ENCODE peak calls at places on chromosomes 7 and 10, in six cellular contexts. One of them, this sample, is unnamed. For H3K36me3, the result is how much of the 10 kb centered on the place peaks cover.

GRCh38 chr10:51651063-51651462 is 48.3 kb downstream of the CSTF2T start:
- DNase-seq in fibroblast of lung: peak
- DNase-seq in IMR-90: peak
- DNase-seq in uterus: no peak
- DNase-seq in right lobe of liver: no peak
- DNase-seq in cardiac muscle cell: peak
- DNase-seq in this sample: no peak

GRCh38 chr10:43259248-43259980 is 7.5 kb downstream of the RASGEF1A start:
- DNase-seq in fibroblast of lung: no peak
- DNase-seq in IMR-90: no peak
- DNase-seq in uterus: no peak
- DNase-seq in right lobe of liver: no peak
- DNase-seq in cardiac muscle cell: no peak
- DNase-seq in this sample: no peak

GRCh38 chr7:28784166-28784870 is 173.8 kb downstream of the TRIL start:
- DNase-seq in fibroblast of lung: peak
- DNase-seq in IMR-90: peak
- DNase-seq in uterus: no peak
- DNase-seq in right lobe of liver: no peak
- DNase-seq in cardiac muscle cell: peak
- DNase-seq in this sample: no peak

GRCh38 chr7:134778941-134779740 is at the start of gene CALD1:
- DNase-seq in fibroblast of lung: peak
- DNase-seq in IMR-90: peak
- DNase-seq in uterus: peak
- DNase-seq in right lobe of liver: peak
- DNase-seq in cardiac muscle cell: peak
- DNase-seq in this sample: peak

GRCh38 chr10:124890225-124890624 is 51.7 kb upstream of the ZRANB1 start:
- DNase-seq in fibroblast of lung: no peak
- DNase-seq in IMR-90: peak
- DNase-seq in uterus: no peak
- DNase-seq in right lobe of liver: peak
- DNase-seq in cardiac muscle cell: no peak
- DNase-seq in this sample: no peak

GRCh38 chr10:133347636-133348517 is 704 bp downstream of the PRAP1 start:
- DNase-seq in fibroblast of lung: no peak
- DNase-seq in IMR-90: no peak
- DNase-seq in uterus: no peak
- DNase-seq in right lobe of liver: peak
- DNase-seq in cardiac muscle cell: no peak
- DNase-seq in this sample: peak

GRCh38 chr10:23081891-23082290 is 13.5 kb upstream of the MSRB2 start:
- DNase-seq in fibroblast of lung: peak
- DNase-seq in IMR-90: peak
- DNase-seq in uterus: no peak
- DNase-seq in right lobe of liver: no peak
- DNase-seq in cardiac muscle cell: peak
- DNase-seq in this sample: no peak

GRCh38 chr10:15744217-15744865 is 24.6 kb upstream of the ITGA8 start:
- DNase-seq in fibroblast of lung: peak
- DNase-seq in IMR-90: peak
- DNase-seq in uterus: no peak
- DNase-seq in right lobe of liver: peak
- DNase-seq in cardiac muscle cell: peak
- DNase-seq in this sample: peak

GRCh38 chr7:55065079-55065478 is 46.3 kb downstream of the EGFR start:
- DNase-seq in fibroblast of lung: peak
- DNase-seq in IMR-90: peak
- DNase-seq in uterus: peak
- DNase-seq in right lobe of liver: no peak
- DNase-seq in cardiac muscle cell: peak
- DNase-seq in this sample: peak

GRCh38 chr10:89793649-89794254 is 92.4 kb downstream of the KIF20B start:
- DNase-seq in fibroblast of lung: peak
- DNase-seq in IMR-90: peak
- DNase-seq in uterus: no peak
- DNase-seq in right lobe of liver: no peak
- DNase-seq in cardiac muscle cell: peak
- DNase-seq in this sample: no peak

GRCh38 chr10:61878411-61879051 is 23.0 kb upstream of the ARID5B start:
- DNase-seq in fibroblast of lung: no peak
- DNase-seq in IMR-90: no peak
- DNase-seq in uterus: no peak
- DNase-seq in right lobe of liver: no peak
- DNase-seq in cardiac muscle cell: no peak
- DNase-seq in this sample: no peak

GRCh38 chr10:121500591-121501341 is 97.5 kb downstream of the FGFR2 start:
- DNase-seq in fibroblast of lung: no peak
- DNase-seq in IMR-90: no peak
- DNase-seq in uterus: no peak
- DNase-seq in right lobe of liver: no peak
- DNase-seq in cardiac muscle cell: no peak
- DNase-seq in this sample: no peak

GRCh38 chr10:88172159-88172558 is 308.7 kb downstream of the PTEN start:
- DNase-seq in fibroblast of lung: no peak
- DNase-seq in IMR-90: no peak
- DNase-seq in uterus: no peak
- DNase-seq in right lobe of liver: no peak
- DNase-seq in cardiac muscle cell: no peak
- DNase-seq in this sample: no peak

GRCh38 chr7:2760098-2760889 is 72.3 kb downstream of the AMZ1 start:
- DNase-seq in fibroblast of lung: peak
- DNase-seq in IMR-90: peak
- DNase-seq in uterus: peak
- DNase-seq in right lobe of liver: no peak
- DNase-seq in cardiac muscle cell: peak
- DNase-seq in this sample: peak

GRCh38 chr10:118017071-118017740 is 29.5 kb downstream of the RAB11FIP2 start:
- DNase-seq in fibroblast of lung: no peak
- DNase-seq in IMR-90: no peak
- DNase-seq in uterus: no peak
- DNase-seq in right lobe of liver: no peak
- DNase-seq in cardiac muscle cell: no peak
- DNase-seq in this sample: no peak

GRCh38 chr7:12866237-12866636 is 178.8 kb downstream of the ARL4A start:
- DNase-seq in fibroblast of lung: no peak
- DNase-seq in IMR-90: no peak
- DNase-seq in uterus: no peak
- DNase-seq in right lobe of liver: no peak
- DNase-seq in cardiac muscle cell: no peak
- DNase-seq in this sample: no peak

GRCh38 chr7:94366163-94366562 is 28.5 kb upstream of the COL1A2 start:
- DNase-seq in fibroblast of lung: no peak
- DNase-seq in IMR-90: no peak
- DNase-seq in uterus: no peak
- DNase-seq in right lobe of liver: no peak
- DNase-seq in cardiac muscle cell: no peak
- DNase-seq in this sample: no peak
- H3K4me3 ChIP-seq in fibroblast of lung: no peak
- H3K4me3 ChIP-seq in IMR-90: no peak
- H3K4me3 ChIP-seq in uterus: no peak
- H3K4me3 ChIP-seq in right lobe of liver: no peak
- H3K4me3 ChIP-seq in cardiac muscle cell: no peak
- H3K4me3 ChIP-seq in this sample: no peak

GRCh38 chr10:11286261-11286989 is 268.8 kb downstream of the CELF2 start:
- DNase-seq in fibroblast of lung: no peak
- DNase-seq in IMR-90: no peak
- DNase-seq in uterus: no peak
- DNase-seq in right lobe of liver: no peak
- DNase-seq in cardiac muscle cell: no peak
- DNase-seq in this sample: no peak
- H3K36me3 ChIP-seq in fibroblast of lung: under half
- H3K36me3 ChIP-seq in IMR-90: under half
- H3K36me3 ChIP-seq in uterus: under half
- H3K36me3 ChIP-seq in right lobe of liver: under half
- H3K36me3 ChIP-seq in cardiac muscle cell: under half
- H3K36me3 ChIP-seq in this sample: under half

GRCh38 chr7:16315280-16315679 is 106.1 kb downstream of the CRPPA start:
- DNase-seq in fibroblast of lung: no peak
- DNase-seq in IMR-90: no peak
- DNase-seq in uterus: no peak
- DNase-seq in right lobe of liver: no peak
- DNase-seq in cardiac muscle cell: no peak
- DNase-seq in this sample: no peak

GRCh38 chr7:16320261-16320660 is 101.1 kb downstream of the CRPPA start:
- DNase-seq in fibroblast of lung: no peak
- DNase-seq in IMR-90: no peak
- DNase-seq in uterus: no peak
- DNase-seq in right lobe of liver: no peak
- DNase-seq in cardiac muscle cell: no peak
- DNase-seq in this sample: no peak

GRCh38 chr7:16318989-16319915 is 102.1 kb downstream of the CRPPA start:
- DNase-seq in fibroblast of lung: peak
- DNase-seq in IMR-90: peak
- DNase-seq in uterus: no peak
- DNase-seq in right lobe of liver: no peak
- DNase-seq in cardiac muscle cell: peak
- DNase-seq in this sample: peak

GRCh38 chr7:16318463-16318862 is 102.9 kb downstream of the CRPPA start:
- DNase-seq in fibroblast of lung: no peak
- DNase-seq in IMR-90: no peak
- DNase-seq in uterus: no peak
- DNase-seq in right lobe of liver: no peak
- DNase-seq in cardiac muscle cell: no peak
- DNase-seq in this sample: no peak

GRCh38 chr7:16317406-16317805 is 103.9 kb downstream of the CRPPA start:
- DNase-seq in fibroblast of lung: no peak
- DNase-seq in IMR-90: no peak
- DNase-seq in uterus: no peak
- DNase-seq in right lobe of liver: no peak
- DNase-seq in cardiac muscle cell: no peak
- DNase-seq in this sample: no peak
- H3K4me3 ChIP-seq in fibroblast of lung: no peak
- H3K4me3 ChIP-seq in IMR-90: no peak
- H3K4me3 ChIP-seq in uterus: no peak
- H3K4me3 ChIP-seq in right lobe of liver: no peak
- H3K4me3 ChIP-seq in cardiac muscle cell: no peak
- H3K4me3 ChIP-seq in this sample: no peak

GRCh38 chr7:30625283-30625682 is 30.6 kb downstream of the GARS1 start:
- DNase-seq in fibroblast of lung: no peak
- DNase-seq in IMR-90: no peak
- DNase-seq in uterus: no peak
- DNase-seq in right lobe of liver: no peak
- DNase-seq in cardiac muscle cell: peak
- DNase-seq in this sample: no peak
- H3K36me3 ChIP-seq in fibroblast of lung: under half
- H3K36me3 ChIP-seq in IMR-90: under half
- H3K36me3 ChIP-seq in uterus: under half
- H3K36me3 ChIP-seq in right lobe of liver: half or more
- H3K36me3 ChIP-seq in cardiac muscle cell: half or more
- H3K36me3 ChIP-seq in this sample: half or more

DNA sequence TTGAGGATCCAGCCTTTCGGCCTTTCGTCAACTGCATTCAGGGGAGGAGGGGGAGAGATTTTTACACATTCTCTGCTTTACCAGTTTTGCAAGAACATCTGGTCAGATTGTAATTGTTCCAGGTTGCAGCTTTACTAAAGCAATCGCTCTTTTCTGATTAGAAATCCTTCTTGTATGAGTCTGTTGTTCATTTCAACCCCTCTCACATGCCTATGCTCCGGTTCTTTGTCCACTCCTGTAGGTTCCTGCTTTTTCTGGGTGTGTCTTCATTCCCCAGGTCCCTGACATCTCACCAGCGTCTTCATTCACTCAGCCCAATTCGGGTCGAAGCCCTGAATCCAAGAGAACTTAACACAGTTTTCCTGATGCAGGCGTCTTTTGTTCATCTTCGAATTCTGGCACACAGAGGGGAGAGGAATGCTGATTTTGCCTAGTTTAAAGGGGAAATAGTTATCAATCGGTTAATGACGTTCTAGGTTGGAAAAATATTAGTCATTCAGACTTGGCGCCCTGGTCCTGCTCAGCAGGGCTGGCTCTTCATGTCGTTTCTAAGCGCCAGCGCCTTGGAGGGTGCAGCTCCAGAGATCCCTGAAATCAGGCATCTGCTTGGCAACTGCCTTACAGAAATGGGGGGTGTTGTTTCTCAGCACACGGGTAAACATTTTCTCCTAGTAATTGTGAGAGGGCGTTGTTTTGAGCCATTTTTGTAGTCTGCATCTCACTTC is 1.1 kb upstream of the PRTFDC1 start:
- DNase-seq in fibroblast of lung: peak
- DNase-seq in IMR-90: peak
- DNase-seq in uterus: no peak
- DNase-seq in right lobe of liver: no peak
- DNase-seq in cardiac muscle cell: peak
- DNase-seq in this sample: no peak
- H3K4me3 ChIP-seq in fibroblast of lung: peak
- H3K4me3 ChIP-seq in IMR-90: no peak
- H3K4me3 ChIP-seq in uterus: peak
- H3K4me3 ChIP-seq in right lobe of liver: no peak
- H3K4me3 ChIP-seq in cardiac muscle cell: no peak
- H3K4me3 ChIP-seq in this sample: no peak

GRCh38 chr7:107555893-107556292 is 7.8 kb downstream of the COG5 start:
- DNase-seq in fibroblast of lung: no peak
- DNase-seq in IMR-90: no peak
- DNase-seq in uterus: no peak
- DNase-seq in right lobe of liver: no peak
- DNase-seq in cardiac muscle cell: no peak
- DNase-seq in this sample: no peak
- H3K36me3 ChIP-seq in fibroblast of lung: under half
- H3K36me3 ChIP-seq in IMR-90: under half
- H3K36me3 ChIP-seq in uterus: under half
- H3K36me3 ChIP-seq in right lobe of liver: under half
- H3K36me3 ChIP-seq in cardiac muscle cell: under half
- H3K36me3 ChIP-seq in this sample: under half

DNA sequence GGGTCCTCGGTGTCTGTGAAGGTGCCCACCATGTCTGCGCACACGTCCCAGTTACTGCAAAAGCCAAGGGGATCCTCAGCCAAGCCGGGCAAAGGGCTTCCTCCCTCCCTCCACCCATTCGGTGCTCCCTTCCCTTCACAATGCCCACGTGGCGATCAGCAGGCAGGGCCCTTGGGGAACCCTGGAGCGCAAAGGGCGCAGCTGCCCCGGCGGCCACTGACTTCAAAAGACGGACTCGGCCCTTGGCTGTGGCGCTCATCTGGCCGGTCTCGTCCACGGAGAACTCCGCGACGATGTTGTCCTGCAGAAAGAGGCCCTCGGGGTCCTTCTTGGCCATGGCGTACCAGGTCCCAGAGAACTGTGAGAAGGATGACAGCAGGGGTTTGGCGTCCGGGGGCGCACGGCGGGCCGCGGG is 582 bp downstream of the RBP4 start:
- DNase-seq in fibroblast of lung: no peak
- DNase-seq in IMR-90: no peak
- DNase-seq in uterus: no peak
- DNase-seq in right lobe of liver: peak
- DNase-seq in cardiac muscle cell: no peak
- DNase-seq in this sample: no peak
- H3K4me3 ChIP-seq in fibroblast of lung: no peak
- H3K4me3 ChIP-seq in IMR-90: no peak
- H3K4me3 ChIP-seq in uterus: peak
- H3K4me3 ChIP-seq in right lobe of liver: peak
- H3K4me3 ChIP-seq in cardiac muscle cell: peak
- H3K4me3 ChIP-seq in this sample: peak

GRCh38 chr7:44796504-44797328 is at the start of gene PPIA:
- DNase-seq in fibroblast of lung: peak
- DNase-seq in IMR-90: peak
- DNase-seq in uterus: peak
- DNase-seq in right lobe of liver: peak
- DNase-seq in cardiac muscle cell: peak
- DNase-seq in this sample: peak
- H3K36me3 ChIP-seq in fibroblast of lung: under half
- H3K36me3 ChIP-seq in IMR-90: under half
- H3K36me3 ChIP-seq in uterus: under half
- H3K36me3 ChIP-seq in right lobe of liver: under half
- H3K36me3 ChIP-seq in cardiac muscle cell: under half
- H3K36me3 ChIP-seq in this sample: half or more

This sample was measured in MG63.